ENCODE peak calls at places on chromosomes 6 and 20, in eight cellular contexts. U is GM04504, O is Calu3, C is glutamatergic neuron, R is AG10803, P is tibial nerve, X is stromal cell of bone marrow, Z is Right ventricle myocardium superior. H is an unnamed sample.

GRCh38 chr6:124339610-124340339 is 536.1 kb downstream of the NKAIN2 start:
- DNase-seq in U (no peak), O (no peak), C (no peak), R (no peak), P (no peak), X (no peak), Z (no peak), H (no peak)

GRCh38 chr20:48457261-48458002 is 370.4 kb downstream of the PREX1 start:
- DNase-seq in U (no peak), O (no peak), C (no peak), R (no peak), P (no peak), X (no peak), Z (no peak), H (no peak)

GRCh38 chr6:142485256-142485655 is 183.4 kb downstream of the ADGRG6 start:
- DNase-seq in U (no peak), O (no peak), C (no peak), R (peak), P (no peak), X (no peak), Z (no peak), H (no peak)

GRCh38 chr20:47927385-47927851 is 142.1 kb upstream of the SULF2 start:
- DNase-seq in U (no peak), O (no peak), C (no peak), R (peak), P (no peak), X (peak), Z (no peak), H (no peak)

GRCh38 chr6:69820438-69820837 is 23.6 kb upstream of the LMBRD1 start:
- DNase-seq in U (no peak), O (no peak), C (no peak), R (no peak), P (no peak), X (no peak), Z (no peak), H (no peak)

GRCh38 chr6:157314705-157315321 is 8.5 kb downstream of the TMEM242 start:
- DNase-seq in U (peak), O (no peak), C (no peak), R (peak), P (no peak), X (peak), Z (no peak), H (peak)

GRCh38 chr6:6884193-6884627 is 223.6 kb upstream of the RREB1 start:
- DNase-seq in U (no peak), O (no peak), C (no peak), R (peak), P (no peak), X (peak), Z (no peak), H (no peak)

GRCh38 chr20:34864216-34864615 is 8.4 kb downstream of the GGT7 start:
- DNase-seq in U (no peak), O (no peak), C (no peak), R (no peak), P (no peak), X (no peak), Z (no peak), H (no peak)

GRCh38 chr6:114194362-114195343 is 148.2 kb downstream of the HS3ST5 start:
- DNase-seq in U (no peak), O (no peak), C (no peak), R (peak), P (no peak), X (peak), Z (peak), H (no peak)

GRCh38 chr20:48916699-48917098 is 4.8 kb upstream of the ARFGEF2 start:
- DNase-seq in U (no peak), O (no peak), C (no peak), R (no peak), P (no peak), X (no peak), Z (no peak), H (no peak)

GRCh38 chr6:16725145-16725864 is 36.0 kb downstream of the ATXN1 start:
- DNase-seq in U (peak), O (no peak), C (no peak), R (peak), P (no peak), X (no peak), Z (no peak), H (no peak)

GRCh38 chr6:45212976-45213375 is 115.2 kb upstream of the RUNX2 start:
- DNase-seq in U (no peak), O (no peak), C (no peak), R (no peak), P (no peak), X (no peak), Z (no peak), H (no peak)

GRCh38 chr20:36454664-36455427 is 86.5 kb upstream of the MYL9 start:
- DNase-seq in U (no peak), O (peak), C (no peak), R (no peak), P (no peak), X (no peak), Z (no peak), H (no peak)